ENCODE peak calls at places on chromosomes 16 and 17, in ten cellular contexts. X is stimulated activated CD8-positive, alpha-beta memory T cell treated with anti-CD3 and anti-CD28 coated beads, Interleukin-12 subunit alpha, Interleukin-12 subunit beta, amount 100 ng/mL, for 4 hours; T is heart left ventricle; Y is progenitor cell of endocrine pancreas; W is skeletal muscle cell; D is COLO829; C is osteoblast; U is stimulated activated naive CD4-positive, alpha-beta T cell; I is H7; N is effector CD4-positive, alpha-beta T cell. A is an unnamed sample.

GRCh38 chr17:44279586-44280344 is 11.8 kb upstream of the SLC4A1 start:
- DNase-seq in X (peak; percentile 6), T (peak; percentile 87), Y (no peak), W (peak; percentile 48), D (no peak), C (peak; percentile 93), U (no peak), I (peak; percentile 84), N (no peak), A (peak; percentile 91)

GRCh38 chr17:46003907-46004748 is 5.1 kb downstream of the STH start:
- DNase-seq in X (no peak), T (peak; percentile 61), Y (no peak), W (no peak), D (no peak), C (peak; percentile 64), U (no peak), I (no peak), N (no peak), A (peak; percentile 69)

GRCh38 chr16:67641779-67642708 is 2.9 kb upstream of the CARMIL2 start:
- DNase-seq in X (no peak), T (peak; percentile 90), Y (no peak), W (no peak), D (no peak), C (peak; percentile 92), U (no peak), I (peak; percentile 48), N (no peak), A (no peak)

GRCh38 chr17:50177983-50178834 is 12.4 kb downstream of the SGCA start:
- DNase-seq in X (no peak), T (peak; percentile 92), Y (peak; percentile 42), W (peak; percentile 94), D (peak; percentile 77), C (peak; percentile 96), U (no peak), I (peak; percentile 90), N (peak; percentile 41), A (peak; percentile 87)

GRCh38 chr16:27795992-27796614 is 246.2 kb downstream of the KATNIP start:
- DNase-seq in X (no peak), T (peak; percentile 55), Y (peak; percentile 69), W (no peak), D (peak; percentile 25), C (peak; percentile 63), U (no peak), I (peak; percentile 79), N (no peak), A (no peak)

GRCh38 chr16:11354733-11355574 is 9.7 kb downstream of the RMI2 start:
- DNase-seq in X (peak; percentile 51), T (no peak), Y (no peak), W (no peak), D (no peak), C (peak; percentile 56), U (peak; percentile 38), I (no peak), N (peak; percentile 49), A (peak; percentile 73)

GRCh38 chr16:55379876-55380390 is 55.9 kb downstream of the IRX6 start:
- DNase-seq in X (no peak), T (no peak), Y (no peak), W (no peak), D (no peak), C (no peak), U (no peak), I (no peak), N (no peak), A (no peak)

GRCh38 chr17:48215583-48216139 is 108.1 kb downstream of the SNX11 start:
- DNase-seq in X (no peak), T (no peak), Y (no peak), W (no peak), D (peak; percentile 68), C (no peak), U (no peak), I (peak; percentile 62), N (no peak), A (no peak)

GRCh38 chr17:66715745-66716156 is 119.2 kb upstream of the CACNG5 start:
- DNase-seq in X (no peak), T (no peak), Y (no peak), W (no peak), D (peak; percentile 81), C (peak; percentile 73), U (no peak), I (peak; percentile 76), N (no peak), A (no peak)

GRCh38 chr16:23274968-23275367 is 27.1 kb upstream of the SCNN1B start:
- DNase-seq in X (no peak), T (no peak), Y (no peak), W (no peak), D (no peak), C (no peak), U (no peak), I (peak; percentile 59), N (no peak), A (no peak)

GRCh38 chr17:66985838-66986237 is 21.3 kb downstream of the CACNG4 start:
- DNase-seq in X (no peak), T (no peak), Y (no peak), W (no peak), D (no peak), C (peak; percentile 49), U (no peak), I (no peak), N (no peak), A (no peak)

GRCh38 chr17:60506312-60506711 is 19.7 kb downstream of the APPBP2 start:
- DNase-seq in X (no peak), T (no peak), Y (no peak), W (peak; percentile 82), D (peak; percentile 18), C (peak; percentile 94), U (no peak), I (peak; percentile 7), N (no peak), A (no peak)

GRCh38 chr16:11254913-11255736 is 879 bp downstream of the SOCS1 start:
- DNase-seq in X (peak; percentile 41), T (peak; percentile 48), Y (peak; percentile 42), W (no peak), D (no peak), C (peak; percentile 93), U (peak; percentile 56), I (peak; percentile 73), N (peak; percentile 58), A (peak; percentile 69)

GRCh38 chr17:49363251-49363650 is 1.2 kb upstream of the ZNF652 start:
- DNase-seq in X (no peak), T (no peak), Y (no peak), W (no peak), D (no peak), C (no peak), U (no peak), I (no peak), N (no peak), A (no peak)

GRCh38 chr16:67667434-67667816 is 811 bp downstream of the C16orf86 start:
- DNase-seq in X (no peak), T (no peak), Y (no peak), W (no peak), D (no peak), C (peak; percentile 92), U (no peak), I (peak; percentile 72), N (no peak), A (no peak)

GRCh38 chr16:82653550-82654511 is 27.1 kb downstream of the CDH13 start:
- DNase-seq in X (no peak), T (no peak), Y (no peak), W (no peak), D (peak; percentile 82), C (peak; percentile 58), U (no peak), I (no peak), N (peak; percentile 41), A (no peak)

GRCh38 chr16:2926660-2927646 is 15.2 kb downstream of the FLYWCH1 start:
- DNase-seq in X (peak; percentile 67), T (peak; percentile 91), Y (peak; percentile 66), W (peak; percentile 51), D (peak; percentile 79), C (peak; percentile 96), U (peak; percentile 79), I (peak; percentile 84), N (peak; percentile 84), A (peak; percentile 84)

GRCh38 chr17:41690497-41690896 is 1.8 kb downstream of the EIF1 start:
- DNase-seq in X (no peak), T (no peak), Y (no peak), W (no peak), D (no peak), C (no peak), U (no peak), I (no peak), N (no peak), A (no peak)

GRCh38 chr17:21375162-21375560 is 996 bp upstream of the KCNJ12 start:
- DNase-seq in X (no peak), T (no peak), Y (no peak), W (no peak), D (no peak), C (no peak), U (no peak), I (no peak), N (no peak), A (no peak)